ENCODE peak calls at places on chromosomes 13 and 19, in eight cellular contexts. J, L, P, M, S, Z, A and G are unnamed samples.

GRCh38 chr13:28657784-28658538 is 969 bp upstream of the POMP start:
- DNase-seq in A (peak), L (peak), M (no peak), Z (peak), J (no peak), P (no peak), S (no peak), G (peak)

GRCh38 chr19:34265221-34265650 is 10.9 kb downstream of the GARRE1 start:
- DNase-seq in A (no peak), Z (no peak), S (peak), M (no peak), P (no peak), J (no peak), L (no peak), G (no peak)

GRCh38 chr13:33053397-33054066 is 37.3 kb downstream of the KL start:
- DNase-seq in L (no peak), Z (no peak), A (no peak), P (no peak), S (no peak), J (no peak), M (no peak), G (no peak)

GRCh38 chr19:10332158-10332964 is 968 bp downstream of the RAVER1 start:
- DNase-seq in S (no peak), M (no peak), A (peak), J (no peak), P (no peak), L (no peak), Z (no peak), G (no peak)

GRCh38 chr13:113920173-113920572 is 53.7 kb downstream of the C13orf46 start:
- DNase-seq in P (no peak), A (no peak), Z (no peak), L (no peak), M (no peak), S (no peak), J (no peak), G (no peak)

GRCh38 chr13:89862691-89863036 is 1484.8 kb upstream of the MIR17HG start:
- DNase-seq in L (no peak), J (peak), P (no peak), Z (no peak), M (no peak), S (no peak), A (no peak), G (no peak)

GRCh38 chr19:36604656-36605100 is 435 bp upstream of the ZNF382 start:
- DNase-seq in A (peak), S (peak), Z (peak), L (peak), P (no peak), J (peak), M (no peak), G (no peak)

GRCh38 chr13:23934481-23934880 is 37.2 kb upstream of the C1QTNF9B start:
- DNase-seq in P (no peak), J (no peak), A (no peak), Z (no peak), L (no peak), S (no peak), M (no peak), G (no peak)

GRCh38 chr13:32086791-32087441 is 55.3 kb downstream of the FRY start:
- DNase-seq in Z (no peak), J (no peak), M (no peak), A (no peak), L (no peak), P (no peak), S (no peak), G (no peak)

GRCh38 chr19:4502282-4503223 is 15.7 kb downstream of the PLIN4 start:
- DNase-seq in S (no peak), J (no peak), P (no peak), Z (no peak), M (no peak), L (no peak), A (no peak), G (no peak)

GRCh38 chr13:110425444-110425780 is 118.3 kb downstream of the COL4A2 start:
- DNase-seq in S (no peak), M (no peak), P (no peak), J (no peak), A (no peak), L (no peak), Z (no peak), G (no peak)

GRCh38 chr13:99606322-99607089 is 105.2 kb downstream of the TM9SF2 start:
- DNase-seq in M (peak), J (peak), S (peak), A (peak), P (peak), Z (peak), L (peak), G (peak)

GRCh38 chr13:26420282-26420960 is 137.1 kb upstream of the WASF3 start:
- DNase-seq in S (no peak), J (no peak), L (no peak), Z (no peak), A (no peak), P (no peak), M (no peak), G (no peak)

GRCh38 chr13:74306496-74306895 is 172.3 kb upstream of the KLF12 start:
- DNase-seq in M (no peak), L (peak), A (no peak), S (peak), J (peak), Z (no peak), P (peak), G (no peak)

GRCh38 chr13:51252954-51253531 is 30.8 kb downstream of the FAM124A start:
- DNase-seq in S (no peak), M (no peak), P (peak), Z (no peak), J (no peak), L (no peak), A (no peak), G (peak)

GRCh38 chr19:3148503-3148902 is 12.7 kb downstream of the GNA15 start:
- DNase-seq in L (no peak), M (no peak), Z (no peak), S (no peak), A (no peak), P (no peak), J (no peak), G (no peak)

GRCh38 chr19:17553256-17553655 is 2.2 kb upstream of the COLGALT1 start:
- DNase-seq in S (peak), J (peak), M (no peak), Z (peak), A (no peak), P (no peak), L (no peak), G (no peak)

GRCh38 chr13:99379856-99380255 is 72.7 kb upstream of the GPR183 start:
- DNase-seq in P (no peak), Z (no peak), M (no peak), S (no peak), J (no peak), A (no peak), L (no peak), G (no peak)

GRCh38 chr19:17671906-17672305 is 16.2 kb downstream of the UNC13A start:
- DNase-seq in M (peak), S (peak), P (peak), A (no peak), Z (peak), J (peak), L (peak), G (peak)

GRCh38 chr19:36009220-36009619 is 607 bp upstream of the SYNE4 start:
- DNase-seq in M (no peak), L (peak), S (peak), Z (peak), J (peak), P (peak), A (peak), G (no peak)

GRCh38 chr13:112346173-112346898 is 29.8 kb upstream of the SPACA7 start:
- DNase-seq in S (peak), P (no peak), M (peak), J (no peak), L (no peak), Z (peak), A (peak), G (no peak)

GRCh38 chr19:34254552-34255432 is at the start of gene GARRE1:
- DNase-seq in Z (peak), S (peak), P (peak), L (peak), M (no peak), A (peak), J (no peak), G (peak)

GRCh38 chr13:50644081-50644871 is 199.2 kb downstream of the DLEU7 start:
- DNase-seq in L (no peak), J (peak), A (no peak), S (no peak), P (no peak), Z (no peak), M (no peak), G (peak)

GRCh38 chr19:36916991-36917390 is 859 bp downstream of the ZNF568 start:
- DNase-seq in M (no peak), L (peak), J (no peak), P (no peak), A (no peak), S (peak), Z (peak), G (no peak)

GRCh38 chr13:102569488-102569887 is 27.3 kb upstream of the TPP2 start:
- DNase-seq in J (no peak), S (no peak), L (no peak), A (no peak), Z (no peak), P (no peak), M (no peak), G (no peak)

GRCh38 chr19:45423589-45424190 is at the start of gene ERCC1:
- DNase-seq in Z (peak), P (peak), J (peak), A (peak), M (peak), S (peak), L (peak), G (peak)

GRCh38 chr13:30325668-30326067 is 18.3 kb upstream of the KATNAL1 start:
- DNase-seq in J (no peak), L (no peak), M (no peak), S (no peak), Z (no peak), A (no peak), P (no peak), G (no peak)

GRCh38 chr13:102035969-102036368 is 365.9 kb downstream of the FGF14 start:
- DNase-seq in S (no peak), P (no peak), L (no peak), M (no peak), Z (no peak), J (no peak), A (no peak), G (no peak)

GRCh38 chr19:29812080-29812880 is 489 bp downstream of the CCNE1 start:
- DNase-seq in A (peak), M (no peak), Z (peak), J (no peak), S (peak), P (peak), L (peak), G (peak)

GRCh38 chr13:43516401-43516826 is 270.4 kb downstream of the ENOX1 start:
- DNase-seq in S (no peak), L (no peak), M (no peak), J (no peak), P (no peak), Z (no peak), A (peak), G (no peak)

GRCh38 chr19:18029617-18030338 is 21.8 kb downstream of the ARRDC2 start:
- DNase-seq in J (peak), Z (no peak), M (peak), L (peak), S (no peak), P (no peak), A (peak), G (no peak)

GRCh38 chr13:43269037-43269476 is 245.7 kb downstream of the DNAJC15 start:
- DNase-seq in S (no peak), M (no peak), A (peak), L (no peak), Z (no peak), J (peak), P (no peak), G (no peak)

GRCh38 chr19:33133438-33134031 is 1.6 kb downstream of the WDR88 start:
- DNase-seq in P (no peak), Z (peak), S (peak), L (peak), A (no peak), M (no peak), J (no peak), G (no peak)

GRCh38 chr19:54660967-54661366 is 1.8 kb upstream of the LILRB4 start:
- DNase-seq in A (no peak), L (no peak), M (no peak), P (no peak), J (no peak), Z (no peak), S (no peak), G (peak)

GRCh38 chr13:99845136-99845874 is 126.3 kb downstream of the ZIC5 start:
- DNase-seq in S (no peak), L (no peak), Z (no peak), P (no peak), M (no peak), A (no peak), J (no peak), G (no peak)

GRCh38 chr13:24274452-24274971 is 34.9 kb upstream of the C1QTNF9 start:
- DNase-seq in Z (no peak), L (no peak), A (no peak), S (no peak), P (no peak), J (no peak), M (no peak), G (peak)

GRCh38 chr13:71374471-71375041 is 492.4 kb downstream of the DACH1 start:
- DNase-seq in A (no peak), L (no peak), J (no peak), S (no peak), M (no peak), Z (peak), P (no peak), G (no peak)

GRCh38 chr19:20470345-20471119 is 95.0 kb downstream of the ZNF737 start:
- DNase-seq in L (no peak), Z (no peak), P (no peak), M (no peak), S (no peak), A (peak), J (no peak), G (no peak)
- TF ChIP-seq EZH2phosphoT487 in L (no peak), Z (no peak), P (no peak), M (no peak), S (no peak), A (no peak), J (no peak), G (no peak)

GRCh38 chr19:47109541-47110375 is 3.8 kb downstream of the ZC3H4 start:
- DNase-seq in Z (no peak), M (no peak), J (peak), S (peak), A (peak), P (no peak), L (no peak), G (peak)

GRCh38 chr19:47111081-47111589 is 2.4 kb downstream of the ZC3H4 start:
- DNase-seq in L (peak), S (no peak), P (peak), A (no peak), J (no peak), Z (peak), M (no peak), G (peak)

GRCh38 chr19:47111682-47112165 is 1.9 kb downstream of the ZC3H4 start:
- DNase-seq in M (no peak), P (no peak), L (no peak), A (no peak), Z (no peak), J (no peak), S (no peak), G (no peak)

GRCh38 chr19:47109177-47109540 is 4.4 kb downstream of the ZC3H4 start:
- DNase-seq in P (no peak), M (no peak), S (no peak), Z (no peak), A (no peak), J (no peak), L (no peak), G (no peak)

DNA sequence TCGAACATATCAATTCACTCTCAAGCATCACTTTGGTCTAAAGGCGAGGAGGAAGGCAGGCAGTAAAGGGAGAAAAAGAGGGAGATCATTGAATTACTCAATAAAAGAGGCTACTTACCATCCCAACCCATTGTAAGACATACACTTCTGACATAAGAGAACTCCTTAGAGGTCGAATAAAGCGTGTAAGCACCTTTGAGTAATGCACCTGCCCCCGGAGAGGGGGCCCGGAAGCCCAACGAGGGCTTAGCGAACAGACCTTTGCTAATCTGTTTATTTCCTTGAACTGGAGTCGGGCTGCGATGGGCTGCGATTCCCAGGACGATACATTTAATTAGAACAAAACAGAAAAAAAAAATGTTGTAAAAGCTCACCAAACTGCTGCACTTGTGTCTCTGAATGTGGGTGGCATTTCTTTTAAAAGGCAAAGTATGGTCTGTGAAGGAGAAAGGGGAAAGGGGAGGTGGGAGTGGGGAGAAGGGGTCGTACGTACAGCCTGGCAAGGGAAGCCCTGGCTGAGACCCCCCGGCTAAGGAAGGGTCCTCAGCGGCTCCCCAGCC is 3.0 kb downstream of the ZC3H4 start:
- DNase-seq in Z (peak), M (no peak), L (no peak), S (no peak), P (no peak), J (peak), A (no peak), G (peak)
- H3K4me3 ChIP-seq in Z (peak), M (peak), L (peak), S (peak), P (peak), J (peak), A (peak), G (peak)

DNA sequence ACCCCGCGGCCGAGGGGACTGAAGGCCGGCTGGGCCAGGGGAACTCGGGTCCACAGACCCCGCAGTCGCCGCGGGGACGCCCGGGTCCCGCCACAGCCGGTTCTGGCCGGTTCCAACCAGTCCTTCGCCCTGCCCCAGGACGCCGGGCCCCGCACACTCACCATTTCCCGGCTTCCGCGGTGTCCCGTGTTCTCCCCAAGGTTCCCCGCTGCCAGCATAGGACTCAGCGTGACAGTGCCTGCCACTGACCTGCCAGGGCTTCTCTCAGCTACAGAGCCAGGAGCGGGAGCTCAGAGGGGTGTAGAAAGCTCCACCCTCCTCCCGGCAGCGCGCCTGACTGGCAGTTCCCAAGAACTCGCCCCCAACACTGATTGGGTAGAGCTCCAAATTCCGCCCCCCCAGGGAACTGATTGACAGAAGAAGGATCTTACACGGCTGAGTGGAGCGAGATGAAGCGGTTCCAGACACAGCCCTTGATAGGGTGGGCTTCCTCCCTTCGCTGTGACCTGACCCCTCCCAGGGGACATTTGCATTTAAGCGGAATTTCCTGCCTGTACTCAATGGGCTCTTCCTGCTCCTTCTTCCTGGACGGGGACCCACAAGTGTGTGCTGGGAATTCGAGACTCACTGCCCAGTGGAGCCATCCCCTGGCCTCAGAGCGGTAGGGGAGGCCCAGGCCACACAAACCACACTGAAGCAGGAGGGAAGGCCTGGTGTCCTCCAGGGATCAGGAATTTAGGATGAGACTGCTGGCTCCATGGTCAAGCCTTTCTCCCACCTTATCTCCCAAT is at the start of gene ZNF442:
- DNase-seq in L (peak), S (peak), P (peak), J (peak), M (no peak), Z (peak), A (peak), G (peak)
- TF ChIP-seq CTCF in L (peak), S (peak), P (peak), J (peak), M (no peak), Z (peak), A (peak), G (peak)

GRCh38 chr19:6713773-6714692 is 6.4 kb downstream of the C3 start:
- DNase-seq in Z (no peak), P (no peak), S (no peak), A (no peak), J (no peak), L (no peak), M (no peak), G (no peak)
- TF ChIP-seq EZH2phosphoT487 in Z (no peak), P (no peak), S (no peak), A (no peak), J (no peak), L (no peak), M (no peak), G (no peak)

GRCh38 chr19:50328257-50329145 is 676 bp downstream of the KCNC3 start:
- DNase-seq in J (peak), P (no peak), M (no peak), Z (peak), A (peak), L (peak), S (peak), G (peak)

GRCh38 chr19:50331187-50332013 is 2.2 kb upstream of the KCNC3 start:
- DNase-seq in L (no peak), Z (peak), J (no peak), S (peak), M (no peak), P (no peak), A (no peak), G (no peak)

GRCh38 chr19:50330365-50331078 is 1.3 kb upstream of the KCNC3 start:
- DNase-seq in L (peak), A (peak), P (peak), S (peak), J (peak), M (peak), Z (peak), G (peak)

GRCh38 chr19:50327461-50328256 is 1.5 kb downstream of the KCNC3 start:
- DNase-seq in P (no peak), L (no peak), A (no peak), J (no peak), M (no peak), Z (no peak), S (peak), G (no peak)

DNA sequence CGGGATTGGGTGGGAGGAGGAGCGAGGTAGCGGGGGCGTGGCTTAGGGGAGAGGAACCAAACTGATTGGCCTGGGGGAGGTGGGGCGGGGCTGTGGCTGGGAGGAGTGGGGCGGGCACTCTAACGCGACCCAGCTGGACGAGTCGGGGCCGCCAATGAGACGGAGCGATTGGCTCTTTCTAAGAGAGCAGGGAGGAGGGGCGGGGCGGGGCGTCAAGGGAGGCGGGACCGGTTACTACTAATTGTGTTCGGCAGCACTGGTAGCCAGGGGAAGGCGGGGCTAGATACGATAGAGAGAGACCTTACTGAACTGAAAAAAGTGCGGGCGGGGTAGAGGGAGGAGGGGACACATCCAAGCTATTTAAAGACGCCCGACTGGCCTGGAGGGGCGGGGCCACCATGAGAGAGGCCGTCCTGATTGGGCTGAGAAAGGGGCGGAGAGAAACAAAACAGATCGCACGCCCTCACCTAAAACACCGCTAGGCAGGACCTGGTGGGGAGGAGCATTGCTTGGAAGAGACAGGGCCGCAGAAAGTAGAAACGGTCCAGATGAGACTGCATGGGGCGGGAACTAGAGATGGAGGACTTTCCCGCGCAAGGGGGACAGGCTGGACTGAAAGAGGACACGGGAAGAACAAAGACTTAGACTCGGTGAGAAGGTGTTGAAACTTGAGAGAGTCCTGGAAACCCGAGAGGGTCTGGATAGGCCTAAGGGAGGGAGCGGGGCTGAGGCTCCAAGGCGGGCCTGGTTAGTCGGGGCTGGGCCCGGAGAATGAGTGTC is at the start of gene KCNC3:
- DNase-seq in M (peak), P (no peak), A (peak), J (peak), L (peak), Z (peak), S (peak), G (peak)
- H3K4me3 ChIP-seq in M (peak), P (no peak), A (peak), J (peak), L (peak), Z (peak), S (peak), G (peak)